ENCODE peak calls at places on chromosomes 4 and X, in seven cellular contexts. S, R, U, Y, M, L and E are unnamed samples.

GRCh38 chrX:87517571-87518141 is at the start of gene KLHL4:
- DNase-seq in S (no peak), R (no peak), U (peak), Y (no peak), M (no peak), L (peak), E (peak)

GRCh38 chrX:21930986-21931385 is 9.5 kb upstream of the SMS start:
- DNase-seq in S (no peak), R (no peak), U (no peak), Y (no peak), M (no peak), L (no peak), E (no peak)

GRCh38 chr4:172716291-172716690 is 452.3 kb upstream of the GALNT7 start:
- DNase-seq in S (no peak), R (no peak), U (no peak), Y (no peak), M (no peak), L (no peak), E (no peak)

GRCh38 chr4:170423137-170423536 is 333.4 kb upstream of the AADAT start:
- DNase-seq in S (no peak), R (no peak), U (no peak), Y (no peak), M (no peak), L (no peak), E (no peak)

GRCh38 chr4:104571341-104571740 is 76.6 kb upstream of the CXXC4 start:
- DNase-seq in S (no peak), R (no peak), U (no peak), Y (no peak), M (no peak), L (no peak), E (peak)

GRCh38 chr4:26176621-26177121 is 144.1 kb upstream of the RBPJ start:
- DNase-seq in S (no peak), R (no peak), U (no peak), Y (no peak), M (no peak), L (no peak), E (no peak)

GRCh38 chr4:81922271-81922775 is 450.6 kb upstream of the RASGEF1B start:
- DNase-seq in S (no peak), R (no peak), U (no peak), Y (no peak), M (no peak), L (no peak), E (no peak)

GRCh38 chr4:159283697-159284492 is 181.0 kb downstream of the RAPGEF2 start:
- DNase-seq in S (no peak), R (no peak), U (no peak), Y (no peak), M (no peak), L (no peak), E (no peak)

GRCh38 chr4:180925800-180926199 is 1317.4 kb upstream of the TENM3 start:
- DNase-seq in S (no peak), R (no peak), U (no peak), Y (no peak), M (no peak), L (no peak), E (no peak)

GRCh38 chr4:26337612-26338011 is 16.8 kb downstream of the RBPJ start:
- DNase-seq in S (no peak), R (no peak), U (no peak), Y (no peak), M (no peak), L (no peak), E (no peak)

GRCh38 chrX:149903889-149904748 is 23.1 kb downstream of the MAGEA8 start:
- DNase-seq in S (peak), R (no peak), U (peak), Y (no peak), M (peak), L (no peak), E (no peak)

GRCh38 chr4:24511371-24512063 is 72.8 kb downstream of the DHX15 start:
- DNase-seq in S (no peak), R (no peak), U (no peak), Y (no peak), M (no peak), L (no peak), E (no peak)

GRCh38 chrX:40105016-40105790 is 7.4 kb upstream of the BCOR start:
- DNase-seq in S (no peak), R (no peak), U (no peak), Y (peak), M (no peak), L (peak), E (peak)

GRCh38 chrX:63784902-63785692 is at the start of gene ARHGEF9:
- DNase-seq in S (no peak), R (no peak), U (no peak), Y (peak), M (no peak), L (peak), E (no peak)

GRCh38 chr4:119300388-119301131 is 21.4 kb downstream of the FABP2 start:
- DNase-seq in S (peak), R (peak), U (peak), Y (peak), M (peak), L (peak), E (peak)

GRCh38 chrX:139382529-139382928 is 148.0 kb upstream of the F9 start:
- DNase-seq in S (no peak), R (no peak), U (no peak), Y (no peak), M (no peak), L (peak), E (no peak)

GRCh38 chr4:2096073-2096609 is 37.0 kb downstream of the NAT8L start:
- DNase-seq in S (no peak), R (peak), U (no peak), Y (no peak), M (no peak), L (no peak), E (no peak)

GRCh38 chrX:68659385-68659784 is 11.9 kb downstream of the STARD8 start:
- DNase-seq in S (no peak), R (no peak), U (no peak), Y (no peak), M (no peak), L (no peak), E (no peak)

GRCh38 chr4:153234923-153235322 is 30.7 kb downstream of the TRIM2 start:
- DNase-seq in S (no peak), R (peak), U (no peak), Y (no peak), M (no peak), L (no peak), E (no peak)

GRCh38 chr4:30866444-30866843 is 146.3 kb downstream of the PCDH7 start:
- DNase-seq in S (no peak), R (no peak), U (no peak), Y (no peak), M (no peak), L (no peak), E (no peak)

GRCh38 chrX:135340827-135341226 is 31.5 kb downstream of the ETDC start:
- DNase-seq in S (no peak), R (no peak), U (no peak), Y (peak), M (no peak), L (no peak), E (no peak)
- TF ChIP-seq JUND in S (no peak), R (no peak), U (no peak), Y (peak), M (no peak), L (no peak), E (no peak)

GRCh38 chr4:128519163-128519810 is 231.7 kb upstream of the PGRMC2 start:
- DNase-seq in S (no peak), R (no peak), U (no peak), Y (no peak), M (no peak), L (no peak), E (no peak)
- TF ChIP-seq JUND in S (no peak), R (no peak), U (no peak), Y (no peak), M (no peak), L (no peak), E (no peak)

GRCh38 chr4:88216395-88216794 is 58.0 kb upstream of the ABCG2 start:
- DNase-seq in S (peak), R (no peak), U (no peak), Y (no peak), M (no peak), L (peak), E (no peak)

GRCh38 chr4:88208146-88208545 is 49.7 kb upstream of the ABCG2 start:
- DNase-seq in S (no peak), R (no peak), U (no peak), Y (no peak), M (no peak), L (no peak), E (no peak)

GRCh38 chr4:88215351-88215750 is 56.9 kb upstream of the ABCG2 start:
- DNase-seq in S (no peak), R (no peak), U (no peak), Y (no peak), M (no peak), L (no peak), E (no peak)

GRCh38 chr4:88212253-88212561 is 53.8 kb upstream of the ABCG2 start:
- DNase-seq in S (no peak), R (no peak), U (no peak), Y (no peak), M (no peak), L (no peak), E (no peak)

GRCh38 chr4:88211473-88212252 is 53.2 kb upstream of the ABCG2 start:
- DNase-seq in S (peak), R (peak), U (peak), Y (peak), M (no peak), L (peak), E (peak)
- TF ChIP-seq JUND in S (no peak), R (no peak), U (no peak), Y (no peak), M (no peak), L (no peak), E (no peak)

DNA sequence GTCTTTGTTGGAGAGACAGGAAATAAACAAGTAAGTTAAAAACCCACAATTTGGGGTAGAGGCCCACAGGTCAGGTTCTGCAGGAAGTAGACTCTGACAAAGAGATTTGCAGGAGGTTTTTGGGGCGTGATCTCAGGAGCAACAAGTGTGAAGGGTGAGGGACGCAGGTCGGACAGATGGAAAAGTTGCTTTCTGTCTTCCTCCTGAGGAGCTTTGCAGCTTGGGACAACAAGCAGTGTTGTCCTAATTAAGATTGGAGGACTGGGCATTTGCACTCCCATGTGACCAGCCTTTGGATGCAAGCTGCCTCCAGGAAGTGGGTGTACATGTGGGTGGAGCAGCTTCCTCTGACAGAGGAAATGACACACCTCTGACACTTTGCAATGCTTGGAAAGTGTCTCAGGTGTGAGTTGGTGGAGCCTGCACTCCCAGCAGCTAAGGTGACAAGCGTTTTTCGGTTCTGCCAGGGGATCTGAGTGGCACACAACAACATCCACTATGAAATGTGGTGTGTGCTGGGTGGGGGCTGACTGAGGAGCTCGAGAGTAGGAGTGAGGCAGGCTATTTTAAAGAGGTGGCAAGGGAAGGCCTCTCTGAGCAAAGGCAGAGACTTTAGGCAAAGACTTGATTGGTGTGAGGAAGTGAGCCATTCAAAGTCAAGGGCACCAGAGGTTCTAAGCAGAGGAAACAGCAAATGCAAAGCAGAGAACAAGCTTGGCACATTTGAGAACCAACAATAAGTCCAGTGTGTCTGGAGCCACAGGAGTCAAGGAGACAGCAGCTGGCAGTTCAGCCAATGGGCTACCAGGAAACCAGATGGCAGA is 339.8 kb upstream of the GATB start:
- DNase-seq in S (no peak), R (peak), U (no peak), Y (no peak), M (no peak), L (peak), E (no peak)
- TF ChIP-seq JUND in S (no peak), R (peak), U (no peak), Y (no peak), M (no peak), L (no peak), E (no peak)